ENCODE peak calls at places on chromosomes 7 and 10, in six cellular contexts. H is GM20000, O is GM10248, B is cardiac fibroblast, E is mucosa of descending colon, S is heart left ventricle. V is an unnamed sample.

GRCh38 chr10:129707406-129708388 is 240.7 kb downstream of the MGMT start:
- DNase-seq in H (no peak), O (no peak), B (peak; percentile 74), E (no peak), S (peak; percentile 37), V (no peak)

GRCh38 chr10:61766927-61767326 is 104.2 kb downstream of the CABCOCO1 start:
- DNase-seq in H (no peak), O (no peak), B (no peak), E (no peak), S (no peak), V (no peak)

GRCh38 chr10:29183304-29183918 is 105.5 kb upstream of the LYZL1 start:
- DNase-seq in H (no peak), O (no peak), B (no peak), E (no peak), S (no peak), V (no peak)

GRCh38 chr7:82156938-82157337 is 286.6 kb downstream of the CACNA2D1 start:
- DNase-seq in H (no peak), O (no peak), B (no peak), E (no peak), S (no peak), V (no peak)

GRCh38 chr10:119265691-119266090 is 58.3 kb downstream of the GRK5 start:
- DNase-seq in H (no peak), O (no peak), B (no peak), E (no peak), S (no peak), V (no peak)

GRCh38 chr10:128625926-128626325 is 499.7 kb upstream of the MKI67 start:
- DNase-seq in H (no peak), O (no peak), B (peak; percentile 12), E (no peak), S (no peak), V (no peak)

GRCh38 chr10:60170250-60170649 is 219.4 kb downstream of the ANK3 start:
- DNase-seq in H (no peak), O (no peak), B (no peak), E (no peak), S (no peak), V (no peak)

GRCh38 chr10:93060887-93061593 is 442 bp downstream of the CYP26C1 start:
- DNase-seq in H (peak; percentile 32), O (peak; percentile 18), B (no peak), E (no peak), S (no peak), V (peak; percentile 32)

GRCh38 chr7:70376561-70377031 is 755.3 kb upstream of the GALNT17 start:
- DNase-seq in H (no peak), O (no peak), B (no peak), E (no peak), S (no peak), V (no peak)

GRCh38 chr10:6603142-6604125 is 23.4 kb upstream of the PRKCQ start:
- DNase-seq in H (no peak), O (no peak), B (no peak), E (no peak), S (no peak), V (no peak)

GRCh38 chr10:95478185-95478584 is 83.0 kb downstream of the SORBS1 start:
- DNase-seq in H (no peak), O (no peak), B (no peak), E (no peak), S (no peak), V (no peak)

GRCh38 chr10:74081192-74081803 is 69.3 kb downstream of the AP3M1 start:
- DNase-seq in H (peak; percentile 42), O (peak; percentile 37), B (peak; percentile 74), E (no peak), S (peak; percentile 42), V (peak; percentile 37)

GRCh38 chr10:120601999-120602398 is 145.0 kb downstream of the PLPP4 start:
- DNase-seq in H (no peak), O (no peak), B (no peak), E (no peak), S (no peak), V (no peak)

GRCh38 chr10:24438800-24439199 is 229.9 kb downstream of the KIAA1217 start:
- DNase-seq in H (no peak), O (no peak), B (no peak), E (no peak), S (no peak), V (no peak)

GRCh38 chr7:128788446-128789412 is 3.0 kb upstream of the CCDC136 start:
- DNase-seq in H (no peak), O (no peak), B (no peak), E (no peak), S (no peak), V (no peak)

GRCh38 chr7:41978858-41979257 is 258.2 kb downstream of the GLI3 start:
- DNase-seq in H (no peak), O (no peak), B (no peak), E (no peak), S (no peak), V (no peak)

GRCh38 chr7:123655614-123656013 is at the start of gene LMOD2:
- DNase-seq in H (no peak), O (no peak), B (no peak), E (no peak), S (peak; percentile 75), V (no peak)

GRCh38 chr10:63468947-63469346 is 3.2 kb upstream of the JMJD1C start:
- DNase-seq in H (no peak), O (no peak), B (no peak), E (no peak), S (no peak), V (no peak)

DNA sequence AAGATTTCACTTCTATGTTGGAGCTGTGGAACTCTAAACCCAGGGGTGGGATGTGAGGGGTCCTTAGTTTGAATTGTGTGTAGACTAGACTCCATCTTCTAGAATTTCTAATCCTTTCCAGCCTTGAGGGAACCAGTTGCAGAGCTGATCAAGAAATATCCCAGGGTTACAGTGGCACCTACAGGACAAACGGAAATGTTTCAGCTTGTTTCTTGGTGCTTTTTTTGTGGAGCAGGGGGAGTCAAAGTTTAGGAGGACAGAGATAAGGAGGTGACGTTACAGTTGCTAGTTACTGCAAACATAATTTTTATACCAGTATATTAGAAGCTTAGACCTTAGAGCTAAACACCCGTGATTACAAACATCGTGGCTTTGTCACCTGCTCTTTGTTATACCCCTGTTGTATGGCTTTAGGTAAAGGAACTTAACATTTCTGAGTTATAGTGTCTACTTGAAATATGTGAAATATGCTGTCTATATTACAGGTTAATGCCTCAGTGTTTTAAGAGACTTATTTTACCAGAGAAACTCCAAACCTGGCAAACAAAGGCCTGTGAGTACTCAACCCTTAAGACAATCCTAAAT is 84.5 kb upstream of the DYNC1I1 start:
- DNase-seq in H (no peak), O (no peak), B (peak; percentile 65), E (no peak), S (no peak), V (no peak)
- TF ChIP-seq CTCF in H (no peak), O (peak; percentile 39), B (peak; percentile 34), E (no peak), S (peak; percentile 52), V (peak; percentile 34)

GRCh38 chr7:140326116-140326928 is 72.0 kb downstream of the SLC37A3 start:
- DNase-seq in H (peak; percentile 49), O (peak; percentile 66), B (peak; percentile 79), E (no peak), S (peak; percentile 60), V (peak; percentile 71)
- TF ChIP-seq CTCF in H (peak; percentile 42), O (peak; percentile 42), B (peak; percentile 80), E (peak; percentile 42), S (peak; percentile 73), V (peak; percentile 55)

DNA sequence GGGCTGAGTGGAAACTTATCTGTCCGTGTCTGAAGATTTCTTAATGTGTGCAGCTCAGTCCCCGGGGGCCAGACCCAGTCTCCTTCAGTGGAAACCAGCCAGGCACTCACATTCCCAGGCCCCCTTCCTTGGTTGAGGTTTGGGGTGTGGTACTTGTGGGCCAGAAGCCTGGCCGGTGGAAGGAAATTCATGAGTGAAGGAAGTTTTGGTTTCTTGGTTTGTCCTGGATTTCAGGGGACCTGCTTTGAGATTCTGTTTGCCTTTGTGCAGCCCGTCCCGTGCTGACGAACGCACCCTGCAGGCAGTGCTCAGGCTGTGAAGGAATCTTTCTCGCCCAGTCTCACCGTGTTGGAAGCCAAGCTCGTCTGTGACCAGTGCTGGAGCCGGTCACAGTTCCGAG is 2.9 kb downstream of the INPP5A start:
- DNase-seq in H (no peak), O (no peak), B (peak; percentile 52), E (peak; percentile 48), S (peak; percentile 44), V (no peak)
- TF ChIP-seq CTCF in H (no peak), O (no peak), B (peak; percentile 33), E (no peak), S (peak; percentile 46), V (peak; percentile 24)

GRCh38 chr7:23098460-23098859 is 7.1 kb upstream of the KLHL7 start:
- DNase-seq in H (no peak), O (no peak), B (no peak), E (no peak), S (no peak), V (no peak)

GRCh38 chr7:23105644-23106490 is at the start of gene KLHL7:
- DNase-seq in H (peak; percentile 93), O (peak; percentile 95), B (peak; percentile 90), E (peak; percentile 98), S (peak; percentile 96), V (peak; percentile 91)

GRCh38 chr7:23098029-23098428 is 7.6 kb upstream of the KLHL7 start:
- DNase-seq in H (no peak), O (no peak), B (no peak), E (no peak), S (no peak), V (no peak)

GRCh38 chr7:23105086-23105643 is 420 bp upstream of the KLHL7 start:
- DNase-seq in H (no peak), O (peak; percentile 22), B (no peak), E (no peak), S (no peak), V (peak; percentile 23)

DNA sequence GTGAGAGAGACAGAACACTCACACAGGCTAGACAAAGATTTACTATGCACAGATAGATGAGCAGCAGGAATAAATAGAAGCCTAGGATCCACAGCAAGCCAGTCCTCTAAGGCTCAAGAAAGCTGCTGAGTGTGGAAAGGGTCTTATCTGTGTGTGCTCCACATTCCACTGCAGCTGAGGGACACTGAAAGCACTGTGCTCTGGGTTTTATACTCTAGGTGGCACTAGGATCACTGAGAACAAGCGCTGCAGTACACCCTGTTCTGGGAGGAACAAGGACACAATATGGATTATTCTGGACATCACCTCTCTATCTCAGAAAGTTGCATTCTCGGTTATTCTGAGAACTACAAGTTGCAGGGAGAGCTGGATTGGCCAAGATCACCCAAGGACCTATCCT is 4.9 kb upstream of the KLHL7 start:
- DNase-seq in H (no peak), O (no peak), B (no peak), E (no peak), S (no peak), V (no peak)
- TF ChIP-seq CTCF in H (no peak), O (no peak), B (peak; percentile 14), E (no peak), S (peak; percentile 46), V (no peak)

GRCh38 chr10:71838264-71839211 is 12.5 kb downstream of the PSAP start:
- DNase-seq in H (no peak), O (no peak), B (peak; percentile 27), E (no peak), S (no peak), V (no peak)
- TF ChIP-seq CTCF in H (no peak), O (no peak), B (no peak), E (no peak), S (no peak), V (no peak)

V was measured in GM13977.